ENCODE peak calls at places on chromosome 10, in five cellular contexts. T is heart right ventricle, J is cardiac muscle cell, Z is breast epithelium, L is astrocyte. Y is an unnamed sample. For H3K4me1, the result is how much of the 10 kb centered on the place peaks cover.

GRCh38 chr10:58951750-58952149 is 224.7 kb upstream of the PHYHIPL start:
- DNase-seq in T (no peak), J (peak), Z (no peak), L (peak), Y (no peak)

GRCh38 chr10:25125151-25125550 is 49.6 kb upstream of the GPR158 start:
- DNase-seq in T (no peak), J (no peak), Z (no peak), L (no peak), Y (peak)

GRCh38 chr10:96743988-96744585 is 23.8 kb upstream of the PIK3AP1 start:
- DNase-seq in T (no peak), J (no peak), Z (no peak), L (peak), Y (no peak)

GRCh38 chr10:101840102-101840684 is 3.4 kb downstream of the KCNIP2 start:
- DNase-seq in T (no peak), J (peak), Z (no peak), L (no peak), Y (no peak)

GRCh38 chr10:83952273-83952672 is 187.0 kb upstream of the GHITM start:
- DNase-seq in T (no peak), J (no peak), Z (no peak), L (no peak), Y (no peak)

GRCh38 chr10:113022265-113022664 is 72.2 kb downstream of the TCF7L2 start:
- DNase-seq in T (no peak), J (peak), Z (no peak), L (no peak), Y (no peak)

GRCh38 chr10:72425133-72425532 is 70.4 kb upstream of the DNAJB12 start:
- DNase-seq in T (no peak), J (peak), Z (no peak), L (peak), Y (no peak)

GRCh38 chr10:58625070-58625469 is 112.4 kb downstream of the BICC1 start:
- DNase-seq in T (no peak), J (peak), Z (no peak), L (peak), Y (no peak)

GRCh38 chr10:54843085-54843646 is 42.1 kb upstream of the PCDH15 start:
- DNase-seq in T (no peak), J (no peak), Z (no peak), L (no peak), Y (no peak)

GRCh38 chr10:98374176-98374969 is 40.6 kb downstream of the PYROXD2 start:
- DNase-seq in T (no peak), J (peak), Z (no peak), L (peak), Y (peak)

GRCh38 chr10:24259365-24260125 is 50.6 kb downstream of the KIAA1217 start:
- DNase-seq in T (no peak), J (peak), Z (no peak), L (peak), Y (no peak)

GRCh38 chr10:116608683-116609594 is 11.8 kb upstream of the PNLIPRP2 start:
- DNase-seq in T (no peak), J (no peak), Z (no peak), L (no peak), Y (peak)

GRCh38 chr10:71600856-71601255 is 118.7 kb downstream of the C10orf105 start:
- DNase-seq in T (no peak), J (peak), Z (no peak), L (peak), Y (peak)

GRCh38 chr10:25017661-25018060 is 1.2 kb downstream of the THNSL1 start:
- DNase-seq in T (no peak), J (no peak), Z (no peak), L (no peak), Y (no peak)

GRCh38 chr10:14358886-14359573 is 28.3 kb upstream of the FRMD4A start:
- DNase-seq in T (no peak), J (no peak), Z (no peak), L (peak), Y (no peak)

GRCh38 chr10:72682626-72683025 is 9.3 kb upstream of the MCU start:
- DNase-seq in T (no peak), J (no peak), Z (no peak), L (no peak), Y (no peak)

GRCh38 chr10:46552526-46553237 is 3.8 kb downstream of the GPRIN2 start:
- DNase-seq in T (no peak), J (no peak), Z (no peak), L (no peak), Y (no peak)

GRCh38 chr10:61899997-61900828 is 1.3 kb upstream of the ARID5B start:
- DNase-seq in T (peak), J (peak), Z (no peak), L (peak), Y (peak)

GRCh38 chr10:101827919-101828600 is 9.8 kb upstream of the OGA start:
- DNase-seq in T (no peak), J (no peak), Z (no peak), L (no peak), Y (no peak)

GRCh38 chr10:128011059-128011979 is 104.4 kb downstream of the PTPRE start:
- DNase-seq in T (peak), J (peak), Z (peak), L (no peak), Y (peak)

GRCh38 chr10:11434323-11434722 is 177.1 kb downstream of the USP6NL start:
- DNase-seq in T (no peak), J (no peak), Z (no peak), L (no peak), Y (no peak)

GRCh38 chr10:87619705-87620104 is 40.0 kb upstream of the PAPSS2 start:
- DNase-seq in T (no peak), J (no peak), Z (no peak), L (peak), Y (no peak)

GRCh38 chr10:34288634-34289033 is 526.5 kb downstream of the PARD3 start:
- DNase-seq in T (no peak), J (peak), Z (no peak), L (peak), Y (no peak)

GRCh38 chr10:34821587-34822585 is 6.8 kb upstream of the PARD3 start:
- DNase-seq in T (no peak), J (no peak), Z (no peak), L (no peak), Y (no peak)

GRCh38 chr10:71319042-71319799 is at the start of gene SLC29A3:
- DNase-seq in T (peak), J (peak), Z (peak), L (peak), Y (peak)

GRCh38 chr10:11625019-11625735 is 13.7 kb upstream of the USP6NL start:
- DNase-seq in T (no peak), J (no peak), Z (no peak), L (no peak), Y (no peak)

GRCh38 chr10:133318494-133319127 is 9.9 kb downstream of the ZNF511 start:
- DNase-seq in T (no peak), J (peak), Z (no peak), L (no peak), Y (peak)

GRCh38 chr10:44983895-44984278 is 5.3 kb upstream of the DEPP1 start:
- DNase-seq in T (no peak), J (no peak), Z (no peak), L (no peak), Y (peak)

GRCh38 chr10:44988957-44989620 is 10.5 kb upstream of the DEPP1 start:
- DNase-seq in T (peak), J (no peak), Z (no peak), L (no peak), Y (no peak)

GRCh38 chr10:44985175-44985681 is 6.6 kb upstream of the DEPP1 start:
- DNase-seq in T (no peak), J (peak), Z (no peak), L (no peak), Y (no peak)

GRCh38 chr10:44984671-44985101 is 6.1 kb upstream of the DEPP1 start:
- DNase-seq in T (no peak), J (no peak), Z (no peak), L (no peak), Y (peak)

GRCh38 chr10:44986670-44987069 is 8.1 kb upstream of the DEPP1 start:
- DNase-seq in T (peak), J (peak), Z (no peak), L (peak), Y (no peak)
- H3K4me1 ChIP-seq in T (half or more), J (under half), Z (under half), L (under half), Y (half or more)

GRCh38 chr10:103692421-103693069 is 162.8 kb downstream of the SH3PXD2A start:
- DNase-seq in T (no peak), J (no peak), Z (no peak), L (no peak), Y (peak)
- TF ChIP-seq CTCF in T (no peak), J (no peak), Z (no peak), L (no peak), Y (no peak)

DNA sequence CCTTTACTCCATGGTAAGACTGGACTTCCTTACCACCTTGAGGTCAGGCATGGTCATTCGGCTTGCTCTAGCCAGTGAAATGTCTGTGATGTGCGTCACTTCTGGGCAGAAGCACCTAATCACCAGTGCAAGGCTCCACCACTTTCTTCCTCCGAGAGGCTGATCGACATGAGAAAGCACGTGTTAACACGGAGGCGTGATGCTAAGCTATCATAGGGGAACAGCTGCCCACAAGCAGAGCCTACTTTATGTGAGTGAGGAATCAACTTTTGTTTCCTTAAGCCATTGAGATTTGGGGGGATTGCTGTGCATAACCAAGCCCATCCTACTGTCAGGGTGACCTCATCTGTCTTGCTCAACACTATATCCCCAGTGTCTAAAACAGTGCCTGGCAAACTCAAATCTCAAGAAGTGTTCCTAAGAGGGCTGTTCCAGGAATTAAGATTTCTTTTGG is 23.1 kb upstream of the SAR1A start:
- DNase-seq in T (no peak), J (peak), Z (no peak), L (no peak), Y (no peak)
- H3K4me1 ChIP-seq in T (under half), J (under half), Z (under half), L (under half), Y (under half)

DNA sequence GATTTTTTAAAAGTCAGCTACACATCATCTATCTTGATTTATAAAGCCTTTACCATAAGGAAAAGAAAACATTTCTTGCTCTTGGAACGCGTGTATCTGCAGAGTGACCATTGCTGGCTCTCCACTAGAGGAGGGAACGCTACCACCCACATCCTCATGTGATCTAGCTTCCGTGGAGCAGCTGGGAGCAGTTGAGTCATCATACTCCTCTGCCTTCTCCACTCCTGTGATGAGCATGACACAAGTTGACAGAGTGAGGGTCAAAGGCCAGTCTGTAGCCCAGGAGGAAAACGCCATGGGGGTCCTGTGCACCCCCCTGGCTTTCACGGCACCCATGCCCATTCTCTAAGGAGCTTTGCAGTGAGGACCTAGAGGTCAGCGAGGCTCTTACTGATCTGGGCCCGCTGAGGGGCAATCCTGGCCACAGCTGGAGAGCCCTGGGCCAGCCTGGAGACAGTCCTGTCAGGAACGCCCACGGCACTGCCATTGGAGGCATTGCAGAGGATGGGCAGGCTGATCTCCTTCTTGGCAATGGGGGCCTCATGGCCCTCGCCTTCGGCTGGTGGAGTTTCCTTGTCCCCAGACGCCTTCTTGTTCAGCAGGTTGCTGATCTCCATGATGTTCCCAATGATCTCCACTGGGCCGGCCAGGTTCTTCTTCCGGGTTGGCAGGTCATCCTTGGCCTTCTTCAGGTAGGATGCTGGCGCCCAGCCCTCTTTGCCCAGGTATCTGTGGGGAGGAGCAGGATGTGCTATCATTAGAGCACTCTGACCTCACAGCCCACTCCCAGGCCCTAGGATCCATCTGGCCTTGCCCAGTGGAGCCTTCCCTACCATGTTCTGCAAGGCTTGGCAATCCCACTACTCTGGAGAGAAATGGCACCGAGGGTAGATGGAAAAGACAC is 119.2 kb downstream of the NEURL1 start:
- DNase-seq in T (no peak), J (peak), Z (no peak), L (peak), Y (no peak)
- TF ChIP-seq CTCF in T (no peak), J (peak), Z (no peak), L (peak), Y (no peak)

GRCh38 chr10:124104011-124104627 is 10.7 kb upstream of the CHST15 start:
- DNase-seq in T (no peak), J (no peak), Z (no peak), L (no peak), Y (no peak)

GRCh38 chr10:124105045-124105444 is 11.6 kb upstream of the CHST15 start:
- DNase-seq in T (no peak), J (no peak), Z (no peak), L (no peak), Y (no peak)

GRCh38 chr10:124109261-124109660 is 15.9 kb upstream of the CHST15 start:
- DNase-seq in T (no peak), J (no peak), Z (no peak), L (no peak), Y (no peak)

GRCh38 chr10:124106241-124106905 is 13.0 kb upstream of the CHST15 start:
- DNase-seq in T (peak), J (peak), Z (peak), L (peak), Y (no peak)

GRCh38 chr10:124105594-124105993 is 12.2 kb upstream of the CHST15 start:
- DNase-seq in T (no peak), J (no peak), Z (no peak), L (no peak), Y (no peak)
- H3K4me1 ChIP-seq in T (under half), J (under half), Z (under half), L (under half), Y (under half)

GRCh38 chr10:92552310-92552709 is 21.6 kb downstream of the IDE start:
- DNase-seq in T (no peak), J (no peak), Z (no peak), L (no peak), Y (no peak)

GRCh38 chr10:92553959-92554358 is 19.9 kb downstream of the IDE start:
- DNase-seq in T (no peak), J (no peak), Z (no peak), L (no peak), Y (no peak)

GRCh38 chr10:92545556-92545955 is 28.3 kb downstream of the IDE start:
- DNase-seq in T (no peak), J (no peak), Z (no peak), L (no peak), Y (no peak)

GRCh38 chr10:92547676-92548075 is 26.2 kb downstream of the IDE start:
- DNase-seq in T (no peak), J (no peak), Z (no peak), L (no peak), Y (no peak)

DNA sequence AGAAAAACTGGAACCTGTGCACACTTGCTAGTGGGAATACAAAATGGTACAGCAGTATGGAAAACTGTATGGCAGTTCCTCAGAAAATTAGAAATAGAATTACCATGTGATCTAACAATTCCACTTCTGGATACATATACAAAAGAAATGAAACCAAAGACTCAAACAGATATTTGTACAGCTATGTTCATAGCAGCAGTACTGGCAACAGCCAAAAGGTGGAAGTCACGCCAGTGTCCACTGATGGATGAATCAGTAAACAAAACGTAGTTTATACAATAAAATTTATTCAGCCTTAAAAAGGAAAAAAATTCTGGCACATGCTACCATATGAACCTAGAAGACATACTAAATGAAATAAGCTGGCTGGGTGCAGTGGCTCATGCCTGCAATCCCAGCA is 23.0 kb downstream of the IDE start:
- DNase-seq in T (no peak), J (no peak), Z (no peak), L (no peak), Y (no peak)
- TF ChIP-seq CTCF in T (no peak), J (no peak), Z (no peak), L (no peak), Y (no peak)